ENCODE peak calls at places on chromosome 15, in eight cellular contexts. M is mesendoderm, B is hepatocyte, Y is OCI-LY7, T is H9, L is neural progenitor cell, W is GM12878, P is PC-9. Q is an unnamed sample.

GRCh38 chr15:24054547-24055245 is 367.6 kb upstream of the NDN start:
- DNase-seq in P (no peak), Y (no peak), B (no peak), T (no peak), L (no peak), W (no peak), M (no peak), Q (no peak)

GRCh38 chr15:50880651-50881114 is 27.8 kb upstream of the AP4E1 start:
- DNase-seq in P (no peak), L (no peak), T (no peak), M (peak; percentile 57), Y (peak; percentile 60), W (peak; percentile 54), B (no peak), Q (peak; percentile 15)

GRCh38 chr15:40843885-40844542 is at the start of gene SPINT1:
- DNase-seq in T (peak; percentile 63), W (no peak), Y (no peak), P (peak; percentile 46), L (peak; percentile 74), B (peak; percentile 89), M (peak; percentile 48), Q (peak; percentile 66)

GRCh38 chr15:60918234-60918964 is 310.7 kb downstream of the RORA start:
- DNase-seq in L (no peak), T (no peak), Y (no peak), M (no peak), B (peak; percentile 23), W (no peak), P (peak; percentile 82), Q (peak; percentile 27)

GRCh38 chr15:49045691-49046112 is 544 bp downstream of the SECISBP2L start:
- DNase-seq in Y (peak; percentile 68), B (peak; percentile 32), P (no peak), M (peak; percentile 89), L (peak; percentile 68), W (peak; percentile 48), T (no peak), Q (peak; percentile 31)

GRCh38 chr15:80138962-80139361 is 13.8 kb upstream of the FAH start:
- DNase-seq in W (no peak), T (no peak), B (no peak), L (no peak), Y (no peak), M (no peak), P (no peak), Q (no peak)

GRCh38 chr15:45391746-45392711 is 13.7 kb upstream of the GATM start:
- DNase-seq in M (no peak), P (no peak), L (no peak), W (peak; percentile 90), B (no peak), Y (peak; percentile 78), T (no peak), Q (no peak)

GRCh38 chr15:67116742-67117141 is 51.3 kb downstream of the SMAD3 start:
- DNase-seq in P (peak; percentile 88), L (no peak), M (peak; percentile 74), B (peak; percentile 53), T (no peak), W (no peak), Y (no peak), Q (peak; percentile 62)

GRCh38 chr15:38398134-38398533 is 55.8 kb upstream of the FAM98B start:
- DNase-seq in T (no peak), W (no peak), M (peak; percentile 32), L (no peak), Y (no peak), P (no peak), B (no peak), Q (peak; percentile 98)

GRCh38 chr15:74963213-74963612 is 6.6 kb upstream of the RPP25 start:
- DNase-seq in L (no peak), B (no peak), W (no peak), Y (no peak), T (no peak), P (no peak), M (no peak), Q (no peak)

GRCh38 chr15:73683257-73683623 is 943 bp upstream of the CD276 start:
- DNase-seq in L (no peak), W (no peak), Y (no peak), B (no peak), M (no peak), T (no peak), P (no peak), Q (no peak)

GRCh38 chr15:73686781-73687256 is 2.6 kb downstream of the CD276 start:
- DNase-seq in W (no peak), L (no peak), B (peak; percentile 65), P (no peak), T (no peak), M (peak; percentile 49), Y (no peak), Q (peak; percentile 49)

GRCh38 chr15:73683624-73684536 is at the start of gene CD276:
- DNase-seq in T (peak; percentile 82), Y (no peak), L (peak; percentile 93), B (peak; percentile 89), P (peak; percentile 58), M (peak; percentile 86), W (no peak), Q (peak; percentile 72)

GRCh38 chr15:73685981-73686380 is 1.8 kb downstream of the CD276 start:
- DNase-seq in Y (no peak), L (no peak), M (no peak), W (no peak), T (no peak), B (no peak), P (no peak), Q (no peak)

DNA sequence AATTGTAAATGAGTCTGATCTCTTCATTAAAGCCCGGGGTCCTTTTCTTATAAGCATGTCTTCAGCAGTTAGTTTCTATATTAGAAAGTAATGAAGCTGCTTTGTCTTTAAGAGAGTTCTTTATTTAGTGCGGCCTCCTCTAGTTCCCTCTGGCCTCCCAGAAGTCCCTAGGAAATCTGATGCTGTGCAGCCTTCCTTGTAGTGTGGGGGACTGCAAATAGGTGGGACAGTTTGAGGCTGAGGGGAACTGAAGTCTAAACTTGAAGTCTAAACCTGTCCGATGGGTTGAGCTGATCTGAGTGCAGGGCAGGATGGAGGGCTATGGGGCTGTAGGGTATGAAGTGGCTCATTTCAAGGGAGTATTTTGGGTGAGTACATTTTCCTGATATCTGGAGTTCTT is 1.4 kb downstream of the CD276 start:
- DNase-seq in Y (no peak), P (no peak), M (no peak), W (no peak), B (no peak), T (no peak), L (no peak), Q (no peak)
- H3K79me2 ChIP-seq in Y (no peaks in the 10 kb centered on the region), P (peaks cover 55% of the 10 kb centered on the region), M (peaks cover 53% of the 10 kb centered on the region), W (no peaks in the 10 kb centered on the region), B (peaks cover 61% of the 10 kb centered on the region), T (peaks cover 29% of the 10 kb centered on the region), L (peaks cover 61% of the 10 kb centered on the region), Q (peaks cover 62% of the 10 kb centered on the region)

GRCh38 chr15:59353994-59354951 is 18.4 kb downstream of the MYO1E start:
- DNase-seq in Y (no peak), P (no peak), T (peak; percentile 78), W (no peak), M (peak; percentile 64), L (peak; percentile 27), B (no peak), Q (no peak)
- H3K79me2 ChIP-seq in Y (no peaks in the 10 kb centered on the region), P (peaks cover 95% of the 10 kb centered on the region), T (peaks cover 1% of the 10 kb centered on the region), W (peaks cover 89% of the 10 kb centered on the region), M (no peaks in the 10 kb centered on the region), L (peaks cover 14% of the 10 kb centered on the region), B (peaks cover 76% of the 10 kb centered on the region), Q (peaks cover 92% of the 10 kb centered on the region)

DNA sequence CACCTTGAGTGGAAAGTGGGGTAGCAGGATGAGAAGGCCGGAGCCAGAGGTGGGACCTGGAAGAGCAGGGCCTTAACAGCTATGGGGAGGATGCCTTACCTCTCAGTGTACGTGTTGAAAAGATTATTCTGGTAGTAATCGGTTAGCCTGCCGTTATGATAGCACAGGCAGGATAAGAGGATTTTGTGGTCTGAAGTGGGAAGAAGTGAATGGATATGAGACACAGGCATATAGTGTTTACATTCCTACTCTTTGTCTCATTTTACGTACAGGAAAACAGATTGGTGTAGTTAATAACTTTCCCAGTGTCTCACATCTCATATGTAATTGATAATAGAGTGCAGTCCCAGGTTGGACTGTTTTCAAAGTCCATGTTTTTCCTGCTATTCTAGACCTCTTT is 172.3 kb downstream of the KLHL25 start:
- DNase-seq in Y (no peak), L (no peak), T (no peak), P (no peak), M (no peak), W (no peak), B (no peak), Q (no peak)
- H3K79me2 ChIP-seq in Y (no peaks in the 10 kb centered on the region), L (peaks cover 22% of the 10 kb centered on the region), T (peaks cover 2% of the 10 kb centered on the region), P (peaks cover 3% of the 10 kb centered on the region), M (peaks cover 5% of the 10 kb centered on the region), W (peaks cover 10% of the 10 kb centered on the region), B (peaks cover 63% of the 10 kb centered on the region), Q (no peaks in the 10 kb centered on the region)

GRCh38 chr15:25673972-25674371 is 189.2 kb downstream of the ATP10A start:
- DNase-seq in B (no peak), L (no peak), Y (no peak), M (no peak), P (no peak), W (no peak), T (no peak), Q (no peak)
- H3K79me2 ChIP-seq in B (no peaks in the 10 kb centered on the region), L (no peaks in the 10 kb centered on the region), Y (no peaks in the 10 kb centered on the region), M (no peaks in the 10 kb centered on the region), P (no peaks in the 10 kb centered on the region), W (no peaks in the 10 kb centered on the region), T (no peaks in the 10 kb centered on the region), Q (no peaks in the 10 kb centered on the region)

GRCh38 chr15:89088605-89089315 is 504 bp downstream of the ABHD2 start:
- DNase-seq in T (no peak), L (peak; percentile 47), B (peak; percentile 41), Y (peak; percentile 4), W (no peak), M (no peak), P (no peak), Q (no peak)
- H3K79me2 ChIP-seq in T (no peaks in the 10 kb centered on the region), L (no peaks in the 10 kb centered on the region), B (peaks cover 43% of the 10 kb centered on the region), Y (no peaks in the 10 kb centered on the region), W (peaks cover 31% of the 10 kb centered on the region), M (peaks cover 2% of the 10 kb centered on the region), P (peaks cover 47% of the 10 kb centered on the region), Q (peaks cover 47% of the 10 kb centered on the region)

GRCh38 chr15:84611631-84612030 is 10.8 kb downstream of the ZSCAN2 start:
- DNase-seq in L (no peak), T (no peak), B (no peak), W (no peak), M (no peak), P (no peak), Y (no peak), Q (no peak)
- H3K79me2 ChIP-seq in L (no peaks in the 10 kb centered on the region), T (peaks cover 37% of the 10 kb centered on the region), B (peaks cover 95% of the 10 kb centered on the region), W (no peaks in the 10 kb centered on the region), M (peaks cover 11% of the 10 kb centered on the region), P (no peaks in the 10 kb centered on the region), Y (no peaks in the 10 kb centered on the region), Q (no peaks in the 10 kb centered on the region)

DNA sequence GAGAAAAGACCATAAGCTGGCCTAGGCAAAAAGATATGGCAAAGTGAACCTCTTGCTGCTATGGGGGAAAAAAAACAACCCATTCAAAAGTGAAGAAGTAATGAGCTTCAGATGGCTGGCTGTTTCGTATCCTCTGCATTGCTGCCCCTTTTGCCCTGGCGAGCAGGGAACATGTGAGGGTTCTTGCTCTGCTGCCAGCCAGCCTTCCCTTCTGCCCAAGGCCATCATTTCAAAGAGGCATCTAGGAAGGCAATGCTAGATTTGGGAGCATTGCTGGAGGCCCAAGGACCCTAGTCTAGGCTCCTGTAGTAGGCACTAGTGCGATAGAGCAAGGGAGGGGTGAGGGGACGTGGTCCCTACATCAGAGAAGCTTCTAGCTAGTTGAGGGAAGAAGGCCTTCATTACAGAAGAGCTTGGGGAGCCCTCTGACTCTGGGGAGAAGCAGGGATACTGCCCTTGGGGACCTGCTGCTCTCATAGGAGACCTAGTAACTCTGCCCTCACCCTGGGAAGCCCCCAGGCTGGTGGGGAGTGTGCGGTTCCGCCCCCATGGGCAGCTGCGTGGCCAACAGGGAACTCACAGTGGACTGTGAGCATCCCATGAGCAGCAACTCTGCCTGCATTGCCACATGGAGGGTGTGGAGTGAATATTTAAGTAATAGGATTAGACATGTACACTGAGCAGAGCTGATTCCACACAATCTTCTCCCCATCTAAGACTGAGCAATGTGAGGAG is 21.3 kb downstream of the ITGA11 start:
- DNase-seq in L (no peak), T (peak; percentile 12), B (no peak), Y (no peak), P (no peak), M (no peak), W (no peak), Q (no peak)
- H3K79me2 ChIP-seq in L (no peaks in the 10 kb centered on the region), T (no peaks in the 10 kb centered on the region), B (no peaks in the 10 kb centered on the region), Y (no peaks in the 10 kb centered on the region), P (no peaks in the 10 kb centered on the region), M (no peaks in the 10 kb centered on the region), W (no peaks in the 10 kb centered on the region), Q (no peaks in the 10 kb centered on the region)

Q was measured in PC-3.